ENCODE peak calls at places on chromosomes 2 and 18, in six cellular contexts. K, D, Y, A, U and Q are unnamed samples.

GRCh38 chr2:205696541-205697441 is 14.5 kb downstream of the NRP2 start:
- DNase-seq in K (peak; percentile 77), D (no peak), Y (no peak), A (no peak), U (no peak), Q (no peak)

GRCh38 chr2:237996041-237996593 is 29.3 kb downstream of the UBE2F start:
- DNase-seq in K (peak; percentile 62), D (no peak), Y (no peak), A (no peak), U (no peak), Q (peak; percentile 54)

GRCh38 chr2:142980246-142981068 is 103.0 kb downstream of the KYNU start:
- DNase-seq in K (peak; percentile 44), D (no peak), Y (no peak), A (no peak), U (no peak), Q (no peak)

GRCh38 chr18:6406075-6406909 is 8.4 kb downstream of the L3MBTL4 start:
- DNase-seq in K (peak; percentile 37), D (no peak), Y (no peak), A (no peak), U (no peak), Q (no peak)

GRCh38 chr2:27021253-27021801 is 11.4 kb upstream of the TMEM214 start:
- DNase-seq in K (peak; percentile 40), D (no peak), Y (no peak), A (no peak), U (peak; percentile 77), Q (no peak)

GRCh38 chr2:110101280-110101844 is 14.3 kb downstream of the MALL start:
- DNase-seq in K (peak; percentile 99), D (no peak), Y (peak; percentile 99), A (no peak), U (peak; percentile 98), Q (peak; percentile 97)

GRCh38 chr2:128361376-128362131 is 42.9 kb upstream of the HS6ST1 start:
- DNase-seq in K (no peak), D (no peak), Y (no peak), A (no peak), U (no peak), Q (no peak)

GRCh38 chr2:48589170-48589767 is 28.4 kb upstream of the GTF2A1L start:
- DNase-seq in K (peak; percentile 54), D (no peak), Y (no peak), A (no peak), U (no peak), Q (no peak)

GRCh38 chr2:190478572-190478971 is 56.0 kb downstream of the NEMP2 start:
- DNase-seq in K (no peak), D (no peak), Y (no peak), A (no peak), U (no peak), Q (no peak)

GRCh38 chr2:39150890-39151497 is 30.1 kb upstream of the SOS1 start:
- DNase-seq in K (no peak), D (no peak), Y (no peak), A (no peak), U (no peak), Q (no peak)

GRCh38 chr2:128395196-128395595 is 76.5 kb upstream of the HS6ST1 start:
- DNase-seq in K (no peak), D (no peak), Y (no peak), A (no peak), U (no peak), Q (no peak)

GRCh38 chr2:66874411-66874810 is 439.5 kb downstream of the MEIS1 start:
- DNase-seq in K (peak; percentile 48), D (no peak), Y (no peak), A (no peak), U (no peak), Q (no peak)

GRCh38 chr2:22449676-22450075 is 935.3 kb upstream of the KLHL29 start:
- DNase-seq in K (no peak), D (no peak), Y (no peak), A (no peak), U (no peak), Q (no peak)

GRCh38 chr18:46939337-46939963 is 22.0 kb downstream of the KATNAL2 start:
- DNase-seq in K (peak; percentile 91), D (no peak), Y (no peak), A (no peak), U (no peak), Q (no peak)

GRCh38 chr18:51194604-51195003 is 2.9 kb downstream of the MEX3C start:
- DNase-seq in K (no peak), D (no peak), Y (no peak), A (no peak), U (no peak), Q (no peak)

GRCh38 chr18:7370812-7371211 is 139.9 kb downstream of the LRRC30 start:
- DNase-seq in K (no peak), D (no peak), Y (peak; percentile 85), A (no peak), U (no peak), Q (peak; percentile 64)

GRCh38 chr2:161954103-161954502 is 119.9 kb downstream of the DPP4 start:
- DNase-seq in K (no peak), D (no peak), Y (no peak), A (no peak), U (no peak), Q (no peak)

GRCh38 chr2:215660687-215661086 is 224.8 kb upstream of the FN1 start:
- DNase-seq in K (peak; percentile 74), D (no peak), Y (no peak), A (no peak), U (no peak), Q (no peak)

GRCh38 chr2:16615246-16615645 is 50.4 kb downstream of the CYRIA start:
- DNase-seq in K (no peak), D (no peak), Y (no peak), A (no peak), U (no peak), Q (no peak)

GRCh38 chr2:131016826-131017596 is 76.2 kb downstream of the FAM168B start:
- DNase-seq in K (no peak), D (no peak), Y (no peak), A (no peak), U (no peak), Q (no peak)

GRCh38 chr2:2516386-2516785 is 185.3 kb upstream of the MYT1L start:
- DNase-seq in K (no peak), D (no peak), Y (no peak), A (no peak), U (no peak), Q (no peak)

DNA sequence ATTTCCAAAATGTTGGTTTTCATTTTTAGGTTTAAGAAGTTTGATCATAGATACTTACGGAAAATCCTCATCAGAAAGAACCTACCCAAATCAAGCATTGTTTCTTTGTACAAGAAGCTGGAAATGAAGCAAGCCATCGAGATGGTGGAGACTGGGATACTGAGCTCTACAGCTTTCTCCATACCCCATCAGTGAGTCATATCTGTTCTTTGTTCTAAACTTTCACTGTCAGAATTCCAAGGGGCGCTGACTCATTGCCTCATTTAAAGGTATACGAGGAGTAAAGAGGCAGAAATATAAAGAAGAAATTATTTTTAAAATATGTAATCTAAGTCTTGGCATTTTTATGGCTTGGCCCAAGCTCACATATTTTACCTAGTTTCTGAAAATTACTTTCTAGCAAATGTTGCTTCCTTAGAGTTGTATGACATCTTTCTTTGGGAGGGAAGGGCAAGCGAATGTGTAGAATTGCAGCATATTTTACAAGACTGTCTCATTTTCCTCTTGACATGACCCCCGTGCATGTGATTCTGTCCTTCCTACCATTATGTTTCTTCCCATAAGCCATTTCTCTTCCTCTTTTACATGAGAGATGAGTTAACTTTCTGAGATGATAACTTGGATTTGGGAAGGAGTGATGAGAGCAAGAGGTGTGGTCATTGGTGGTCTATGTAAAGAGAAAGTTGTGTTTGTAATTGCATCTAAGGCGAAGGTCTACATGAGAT is 41.2 kb downstream of the SLC9A4 start:
- DNase-seq in K (peak; percentile 82), D (no peak), Y (no peak), A (no peak), U (no peak), Q (no peak)
- H3K4me3 ChIP-seq in K (no peak overlapping the region), D (no peak overlapping the region), Y (no peak overlapping the region), A (no peak overlapping the region), U (no peak overlapping the region), Q (no peak overlapping the region)

GRCh38 chr2:10810175-10811161 is 2.1 kb downstream of the PDIA6 start:
- DNase-seq in K (peak; percentile 59), D (no peak), Y (no peak), A (no peak), U (no peak), Q (no peak)

GRCh38 chr2:10813085-10813748 is 632 bp upstream of the PDIA6 start:
- DNase-seq in K (no peak), D (no peak), Y (no peak), A (no peak), U (no peak), Q (no peak)

GRCh38 chr2:10812362-10813084 is at the start of gene PDIA6:
- DNase-seq in K (peak; percentile 97), D (peak; percentile 96), Y (peak; percentile 98), A (peak; percentile 91), U (peak; percentile 99), Q (peak; percentile 96)

GRCh38 chr2:10814142-10814541 is 1.6 kb upstream of the PDIA6 start:
- DNase-seq in K (no peak), D (no peak), Y (no peak), A (no peak), U (no peak), Q (no peak)

DNA sequence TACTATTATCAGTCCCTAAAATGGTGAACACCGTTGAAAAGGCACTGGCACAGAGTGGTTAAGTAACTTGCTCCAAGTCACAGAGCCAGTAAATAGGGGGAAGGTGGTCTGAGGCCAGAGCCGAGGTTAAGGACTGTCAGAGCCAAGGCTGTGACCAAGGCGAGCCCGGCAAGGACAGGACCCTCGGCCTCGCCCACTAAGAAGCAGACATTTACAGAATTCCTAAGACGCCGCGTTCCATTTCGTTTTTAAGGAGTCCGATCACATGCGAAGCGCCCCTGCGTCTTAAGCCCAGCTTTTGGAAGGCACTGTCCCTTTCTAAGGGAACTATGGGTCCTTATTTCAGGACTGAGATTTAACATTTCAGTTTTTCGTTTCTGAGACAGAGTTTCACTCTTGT is 1.0 kb downstream of the PDIA6 start:
- DNase-seq in K (peak; percentile 29), D (no peak), Y (no peak), A (no peak), U (no peak), Q (no peak)
- H3K27ac ChIP-seq in K (peak overlapping the region; percentile 17), D (no peak overlapping the region), Y (peak overlapping the region; percentile 91), A (peak overlapping the region; percentile 73), U (peak overlapping the region; percentile 87), Q (peak overlapping the region; percentile 89)

DNA sequence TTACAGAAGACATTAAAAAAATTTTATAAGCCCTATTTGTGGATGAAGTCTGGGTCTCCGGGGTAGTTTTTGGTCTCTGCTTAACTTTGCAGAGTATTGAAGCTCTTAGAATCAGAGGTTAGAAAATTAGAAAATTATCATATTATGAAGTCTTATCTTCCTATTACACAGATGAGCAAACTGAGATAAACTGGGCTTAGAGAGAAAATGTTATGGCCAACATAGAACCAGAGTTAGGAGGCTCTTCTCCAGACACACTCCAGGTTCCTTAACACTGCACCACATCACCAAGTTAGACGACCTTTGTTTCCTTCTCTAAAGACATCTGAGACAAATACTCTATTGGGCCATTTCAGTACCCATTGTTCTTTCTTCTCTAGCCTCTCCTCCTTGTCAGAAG is 36.7 kb upstream of the NEB start:
- DNase-seq in K (no peak), D (no peak), Y (no peak), A (no peak), U (no peak), Q (no peak)
- H3K4me3 ChIP-seq in K (no peak overlapping the region), D (no peak overlapping the region), Y (no peak overlapping the region), A (no peak overlapping the region), U (no peak overlapping the region), Q (no peak overlapping the region)

DNA sequence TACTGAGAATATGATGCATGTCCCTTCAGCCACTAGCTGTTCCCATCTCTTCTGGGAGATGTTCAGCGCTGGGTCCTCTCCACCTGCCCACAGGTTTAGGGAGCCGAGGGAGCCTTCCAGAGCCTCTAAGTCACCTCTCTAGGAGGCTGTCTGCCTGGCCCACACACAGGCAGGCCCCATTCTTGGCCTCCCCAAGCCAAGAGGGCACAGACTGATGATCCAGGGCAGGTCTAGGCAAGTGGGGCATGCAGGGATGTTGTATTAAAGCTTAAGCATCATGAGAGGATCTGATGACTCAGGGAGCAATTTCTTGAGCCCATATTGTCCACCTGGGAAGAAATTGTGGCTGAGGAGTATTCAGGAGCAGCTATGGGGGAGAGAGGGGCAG is 19.9 kb downstream of the TMSB10 start:
- DNase-seq in K (no peak), D (no peak), Y (no peak), A (no peak), U (no peak), Q (no peak)
- H3K27ac ChIP-seq in K (no peak overlapping the region), D (no peak overlapping the region), Y (peak overlapping the region; percentile 45), A (no peak overlapping the region), U (peak overlapping the region; percentile 46), Q (peak overlapping the region; percentile 73)